ENCODE peak calls at places on chromosomes 12 and 14, in four cellular contexts. X is NB4, C is HepG2, Q is K562. G is an unnamed sample.

GRCh38 chr12:27513155-27513824 is 10.7 kb upstream of the PPFIBP1 start:
- DNase-seq in X (no peak), C (no peak), Q (no peak), G (no peak)

GRCh38 chr14:63909984-63910383 is 57.2 kb downstream of the SYNE2 start:
- DNase-seq in X (no peak), C (no peak), Q (no peak), G (no peak)

GRCh38 chr14:77198576-77198975 is 17.0 kb downstream of the TMEM63C start:
- DNase-seq in X (no peak), C (no peak), Q (no peak), G (no peak)

GRCh38 chr12:2337031-2338010 is 284.5 kb downstream of the CACNA1C start:
- DNase-seq in X (no peak), C (no peak), Q (no peak), G (no peak)

GRCh38 chr12:4114986-4115385 is 158.6 kb upstream of the CCND2 start:
- DNase-seq in X (no peak), C (no peak), Q (no peak), G (no peak)

GRCh38 chr14:53710615-53711014 is 246.0 kb downstream of the BMP4 start:
- DNase-seq in X (no peak), C (no peak), Q (no peak), G (no peak)

GRCh38 chr14:103023881-103024473 is 33.4 kb downstream of the CDC42BPB start:
- DNase-seq in X (peak; percentile 38), C (no peak), Q (no peak), G (no peak)

GRCh38 chr14:105255021-105255507 is 6.7 kb downstream of the BTBD6 start:
- DNase-seq in X (peak; percentile 45), C (no peak), Q (no peak), G (no peak)

GRCh38 chr12:49673446-49674317 is 33.5 kb downstream of the FMNL3 start:
- DNase-seq in X (no peak), C (peak; percentile 47), Q (peak; percentile 88), G (peak; percentile 95)

GRCh38 chr12:1350055-1350933 is 244.1 kb downstream of the FBXL14 start:
- DNase-seq in X (no peak), C (no peak), Q (no peak), G (no peak)

GRCh38 chr12:77010637-77011548 is 54.5 kb downstream of the E2F7 start:
- DNase-seq in X (peak; percentile 76), C (peak; percentile 49), Q (peak; percentile 70), G (peak; percentile 66)

GRCh38 chr12:3218150-3218845 is 141.1 kb downstream of the TSPAN9 start:
- DNase-seq in X (peak; percentile 60), C (no peak), Q (no peak), G (peak; percentile 70)

GRCh38 chr12:82426081-82426480 is 67.8 kb downstream of the METTL25 start:
- DNase-seq in X (no peak), C (no peak), Q (no peak), G (no peak)

GRCh38 chr12:4824415-4824814 is 85.3 kb upstream of the KCNA1 start:
- DNase-seq in X (no peak), C (no peak), Q (no peak), G (no peak)

GRCh38 chr14:43252866-43253265 is 1254.2 kb downstream of the FSCB start:
- DNase-seq in X (no peak), C (no peak), Q (no peak), G (no peak)

GRCh38 chr14:61558271-61558670 is 137.0 kb upstream of the HIF1A start:
- DNase-seq in X (no peak), C (no peak), Q (no peak), G (no peak)

GRCh38 chr14:90654831-90655276 is 161.4 kb downstream of the TTC7B start:
- DNase-seq in X (no peak), C (peak; percentile 13), Q (no peak), G (no peak)

GRCh38 chr12:27012982-27013255 is 1.3 kb downstream of the TM7SF3 start:
- DNase-seq in X (no peak), C (no peak), Q (no peak), G (no peak)

GRCh38 chr12:70044170-70044569 is 199.1 kb upstream of the CNOT2 start:
- DNase-seq in X (no peak), C (no peak), Q (peak; percentile 33), G (no peak)

GRCh38 chr12:95678684-95679083 is 111.9 kb downstream of the NTN4 start:
- DNase-seq in X (no peak), C (no peak), Q (no peak), G (no peak)

GRCh38 chr14:70724061-70724596 is 82.4 kb downstream of the TTC9 start:
- DNase-seq in X (no peak), C (no peak), Q (no peak), G (no peak)

GRCh38 chr12:108826115-108826806 is 31.1 kb downstream of the SSH1 start:
- DNase-seq in X (peak; percentile 76), C (no peak), Q (no peak), G (peak; percentile 31)

GRCh38 chr12:68899251-68899771 is 33.7 kb downstream of the CPM start:
- DNase-seq in X (no peak), C (peak; percentile 46), Q (no peak), G (peak; percentile 86)

DNA sequence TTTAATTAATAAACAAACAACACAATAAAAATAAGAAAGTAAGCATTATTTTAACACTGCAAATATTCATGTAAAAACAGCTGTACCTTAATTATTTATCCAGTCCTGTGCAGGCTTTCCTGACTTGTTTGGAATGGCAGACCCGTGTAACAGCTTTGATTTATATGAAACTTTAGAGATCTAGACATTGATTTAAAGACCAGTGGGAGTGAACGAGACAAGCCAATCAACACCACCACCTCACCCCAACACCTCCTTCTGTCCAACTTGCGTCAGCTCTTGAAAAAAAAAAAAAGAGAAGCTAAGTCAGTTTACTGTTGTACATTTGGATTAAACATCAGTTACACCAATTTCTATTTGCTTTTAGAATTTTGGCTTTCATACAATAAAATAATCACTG is 22.3 kb downstream of the SLC38A4 start:
- DNase-seq in X (no peak), C (no peak), Q (no peak), G (peak; percentile 37)
- TF ChIP-seq POLR2A in X (no peak), C (no peak), Q (no peak), G (no peak)

GRCh38 chr12:121980892-121981272 is 40.8 kb upstream of the BCL7A start:
- DNase-seq in X (no peak), C (no peak), Q (no peak), G (no peak)

GRCh38 chr12:121983546-121984205 is 38.0 kb upstream of the BCL7A start:
- DNase-seq in X (no peak), C (no peak), Q (no peak), G (no peak)

GRCh38 chr12:121981456-121981855 is 40.2 kb upstream of the BCL7A start:
- DNase-seq in X (no peak), C (no peak), Q (no peak), G (no peak)

GRCh38 chr12:121982950-121983349 is 38.7 kb upstream of the BCL7A start:
- DNase-seq in X (no peak), C (no peak), Q (no peak), G (no peak)

DNA sequence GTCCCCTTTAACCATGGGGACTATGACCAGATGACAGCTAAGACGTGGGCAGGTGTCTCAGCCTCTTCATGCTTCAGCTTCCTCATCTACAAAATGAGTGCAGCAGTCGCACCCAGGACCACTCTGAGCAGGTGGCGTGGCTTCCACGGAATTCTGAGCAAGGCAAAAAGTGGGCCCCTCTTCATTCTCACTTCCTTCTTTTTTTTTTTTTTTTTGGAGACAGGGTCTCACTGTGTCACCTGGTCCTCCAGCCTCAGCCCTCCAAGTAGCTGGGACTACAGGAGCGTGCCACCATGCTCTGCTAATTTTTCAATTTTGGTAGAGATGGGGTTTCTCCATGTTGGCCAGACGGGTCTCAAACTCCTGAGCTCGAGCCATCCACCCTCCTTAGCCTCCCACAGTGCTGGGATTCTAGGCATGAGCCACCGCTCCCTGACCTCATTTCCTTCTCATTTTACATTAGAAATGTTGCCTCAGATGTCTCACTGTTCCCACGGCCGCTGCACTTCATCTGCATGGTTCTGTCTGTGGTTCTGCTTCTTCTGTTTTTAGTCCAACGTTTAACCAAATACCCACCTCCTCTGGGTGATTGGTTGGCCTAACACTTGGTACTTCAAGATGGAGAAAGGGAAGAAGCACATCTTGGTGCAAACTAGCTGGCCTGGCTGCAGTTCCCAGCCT is 41.3 kb upstream of the BCL7A start:
- DNase-seq in X (peak; percentile 32), C (no peak), Q (no peak), G (no peak)
- TF ChIP-seq POLR2A in X (no peak), C (no peak), Q (no peak), G (no peak)

GRCh38 chr12:46383654-46384450 is 11.3 kb upstream of the SLC38A2 start:
- DNase-seq in X (peak; percentile 79), C (peak; percentile 67), Q (peak; percentile 37), G (peak; percentile 92)
- TF ChIP-seq POLR2A in X (no peak), C (peak; percentile 87), Q (peak; percentile 70), G (peak; percentile 93)

DNA sequence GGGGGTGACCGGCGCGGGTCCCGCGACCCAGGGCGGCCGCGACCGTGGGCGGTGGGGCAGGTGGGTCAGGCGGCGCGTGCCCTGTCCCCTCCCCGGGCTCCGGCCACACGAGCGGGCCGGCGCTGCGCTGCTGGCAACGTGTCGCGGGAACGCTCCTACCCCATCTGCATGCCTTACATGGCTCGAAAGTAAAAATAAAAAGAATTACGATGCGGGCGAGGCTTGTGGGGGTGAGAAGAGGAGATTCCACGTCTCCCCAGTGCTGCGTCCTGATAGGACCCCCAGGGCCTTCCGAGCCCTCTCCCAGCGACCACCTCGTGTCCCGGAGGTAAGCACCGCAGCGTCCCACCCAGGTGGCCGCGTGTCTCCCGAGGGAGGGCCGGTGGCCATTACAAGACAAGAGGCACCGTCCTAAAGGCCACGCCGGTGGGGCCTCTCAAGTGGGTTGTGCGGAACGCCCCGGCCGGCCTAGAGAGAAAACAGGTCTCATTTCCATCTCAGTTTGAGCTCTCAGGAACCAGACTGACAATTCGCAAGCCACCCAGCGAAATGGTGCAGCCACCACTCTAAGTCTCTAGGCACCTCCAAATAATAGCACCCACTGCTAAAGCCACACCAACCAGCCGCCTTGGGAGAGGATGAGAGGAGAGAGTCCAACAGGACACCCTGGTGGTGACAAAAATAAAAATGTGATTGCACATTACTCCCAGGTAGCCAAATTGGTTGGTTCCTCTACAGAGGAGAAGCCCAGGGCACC is 614 bp upstream of the FOXN3 start:
- DNase-seq in X (peak; percentile 88), C (peak; percentile 74), Q (no peak), G (peak; percentile 66)
- TF ChIP-seq POLR2A in X (no peak), C (peak; percentile 38), Q (no peak), G (no peak)

GRCh38 chr12:124375789-124376175 is 80.9 kb downstream of the RFLNA start:
- DNase-seq in X (no peak), C (no peak), Q (no peak), G (no peak)
- TF ChIP-seq POLR2A in X (no peak), C (no peak), Q (no peak), G (no peak)

GRCh38 chr14:60166144-60166543 is 946 bp upstream of the DHRS7 start:
- DNase-seq in X (no peak), C (no peak), Q (no peak), G (no peak)
- TF ChIP-seq POLR2A in X (no peak), C (no peak), Q (no peak), G (no peak)

GRCh38 chr12:12725956-12726542 is 8.9 kb downstream of the CDKN1B start:
- DNase-seq in X (no peak), C (no peak), Q (no peak), G (no peak)
- TF ChIP-seq POLR2A in X (no peak), C (no peak), Q (no peak), G (no peak)

DNA sequence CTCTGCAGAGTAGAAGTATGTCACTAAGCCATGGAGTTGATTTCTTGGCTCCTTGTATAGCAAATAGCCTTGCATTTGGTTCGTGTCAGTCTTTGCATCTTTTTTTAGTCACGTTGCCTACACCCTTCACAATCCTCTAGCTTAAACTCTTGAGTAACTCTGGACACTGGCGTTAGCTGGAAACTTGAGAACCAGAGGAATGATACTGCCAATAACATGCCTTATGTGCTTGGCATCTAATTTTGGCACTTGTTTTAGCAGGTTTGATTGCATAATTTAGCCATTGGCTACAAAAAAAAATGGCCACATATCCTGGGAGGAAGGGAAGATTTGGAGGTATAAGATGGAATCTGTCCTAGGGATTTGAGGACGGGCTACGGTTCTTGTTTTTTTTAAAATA is 136.2 kb downstream of the ETV6 start:
- DNase-seq in X (no peak), C (no peak), Q (no peak), G (no peak)
- TF ChIP-seq POLR2A in X (no peak), C (no peak), Q (no peak), G (no peak)

G was measured in body of pancreas.